ENCODE peak calls at places on chromosomes 3 and 15, in six cellular contexts. One of them, this sample, is unnamed.

GRCh38 chr3:52827441-52827840 is 3.0 kb downstream of the ITIH4 start:
- DNase-seq in activated naive CD8-positive, alpha-beta T cell treated with anti-CD3 and anti-CD28 coated beads, Interleukin-2, amount 50 U/mL, for 24 hours: no peak
- DNase-seq in fibroblast of the aortic adventitia: peak
- DNase-seq in HT-29: no peak
- DNase-seq in GDM1: no peak
- DNase-seq in epithelial cell of esophagus: peak
- DNase-seq in this sample: peak

GRCh38 chr3:190059242-190059590 is 61.5 kb downstream of the P3H2 start:
- DNase-seq in epithelial cell of esophagus: peak
- DNase-seq in activated naive CD8-positive, alpha-beta T cell treated with anti-CD3 and anti-CD28 coated beads, Interleukin-2, amount 50 U/mL, for 24 hours: no peak
- DNase-seq in HT-29: no peak
- DNase-seq in fibroblast of the aortic adventitia: no peak
- DNase-seq in GDM1: no peak
- DNase-seq in this sample: peak

GRCh38 chr3:112676659-112677234 is 35.8 kb upstream of the CCDC80 start:
- DNase-seq in epithelial cell of esophagus: peak
- DNase-seq in activated naive CD8-positive, alpha-beta T cell treated with anti-CD3 and anti-CD28 coated beads, Interleukin-2, amount 50 U/mL, for 24 hours: peak
- DNase-seq in HT-29: peak
- DNase-seq in GDM1: peak
- DNase-seq in fibroblast of the aortic adventitia: peak
- DNase-seq in this sample: peak

GRCh38 chr3:10688548-10689172 is 127.4 kb upstream of the SLC6A11 start:
- DNase-seq in HT-29: no peak
- DNase-seq in GDM1: no peak
- DNase-seq in epithelial cell of esophagus: no peak
- DNase-seq in activated naive CD8-positive, alpha-beta T cell treated with anti-CD3 and anti-CD28 coated beads, Interleukin-2, amount 50 U/mL, for 24 hours: no peak
- DNase-seq in fibroblast of the aortic adventitia: no peak
- DNase-seq in this sample: no peak

GRCh38 chr15:32042269-32042996 is 12.1 kb downstream of the CHRNA7 start:
- DNase-seq in GDM1: no peak
- DNase-seq in HT-29: peak
- DNase-seq in fibroblast of the aortic adventitia: no peak
- DNase-seq in epithelial cell of esophagus: no peak
- DNase-seq in activated naive CD8-positive, alpha-beta T cell treated with anti-CD3 and anti-CD28 coated beads, Interleukin-2, amount 50 U/mL, for 24 hours: no peak
- DNase-seq in this sample: no peak

GRCh38 chr15:64122936-64123351 is 27.2 kb downstream of the SNX1 start:
- DNase-seq in activated naive CD8-positive, alpha-beta T cell treated with anti-CD3 and anti-CD28 coated beads, Interleukin-2, amount 50 U/mL, for 24 hours: no peak
- DNase-seq in epithelial cell of esophagus: no peak
- DNase-seq in fibroblast of the aortic adventitia: no peak
- DNase-seq in GDM1: no peak
- DNase-seq in HT-29: no peak
- DNase-seq in this sample: no peak

GRCh38 chr15:95024388-95024787 is 793.0 kb downstream of the MCTP2 start:
- DNase-seq in GDM1: no peak
- DNase-seq in activated naive CD8-positive, alpha-beta T cell treated with anti-CD3 and anti-CD28 coated beads, Interleukin-2, amount 50 U/mL, for 24 hours: no peak
- DNase-seq in fibroblast of the aortic adventitia: peak
- DNase-seq in HT-29: peak
- DNase-seq in epithelial cell of esophagus: peak
- DNase-seq in this sample: peak

GRCh38 chr3:109316162-109316730 is at the start of gene DPPA2:
- DNase-seq in epithelial cell of esophagus: no peak
- DNase-seq in fibroblast of the aortic adventitia: no peak
- DNase-seq in activated naive CD8-positive, alpha-beta T cell treated with anti-CD3 and anti-CD28 coated beads, Interleukin-2, amount 50 U/mL, for 24 hours: no peak
- DNase-seq in HT-29: peak
- DNase-seq in GDM1: no peak
- DNase-seq in this sample: no peak

GRCh38 chr3:86982883-86983282 is 8.1 kb downstream of the VGLL3 start:
- DNase-seq in activated naive CD8-positive, alpha-beta T cell treated with anti-CD3 and anti-CD28 coated beads, Interleukin-2, amount 50 U/mL, for 24 hours: no peak
- DNase-seq in epithelial cell of esophagus: no peak
- DNase-seq in GDM1: no peak
- DNase-seq in HT-29: no peak
- DNase-seq in fibroblast of the aortic adventitia: peak
- DNase-seq in this sample: peak